ENCODE peak calls at places on chromosome 20, in five cellular contexts. L is HCT116, B is H1, P is GM12878, A is HepG2. X is an unnamed sample.
A peak's percentile ranks its signal among the peaks of the same experiment; 100 is the strongest.

GRCh38 chr20:36112112-36112511 is 42.4 kb upstream of the EPB41L1 start:
- DNase-seq in L (no peak), B (no peak), P (no peak), A (no peak), X (peak; percentile 93)

GRCh38 chr20:58647162-58647813 is 3.8 kb upstream of the STX16 start:
- DNase-seq in L (no peak), B (peak; percentile 19), P (no peak), A (no peak), X (no peak)

GRCh38 chr20:1364106-1364505 is 28.7 kb downstream of the FKBP1A start:
- DNase-seq in L (no peak), B (no peak), P (no peak), A (no peak), X (no peak)

GRCh38 chr20:59961423-59961822 is 3.2 kb downstream of the CDH26 start:
- DNase-seq in L (no peak), B (no peak), P (no peak), A (no peak), X (no peak)

GRCh38 chr20:56967916-56968315 is 298.5 kb downstream of the BMP7 start:
- DNase-seq in L (no peak), B (no peak), P (no peak), A (no peak), X (no peak)

GRCh38 chr20:53818457-53819177 is 225.0 kb upstream of the ZNF217 start:
- DNase-seq in L (no peak), B (no peak), P (no peak), A (no peak), X (no peak)

GRCh38 chr20:2006452-2007381 is 12.9 kb upstream of the PDYN start:
- DNase-seq in L (peak; percentile 19), B (peak; percentile 78), P (no peak), A (peak; percentile 46), X (no peak)

GRCh38 chr20:44728835-44729342 is 13.7 kb downstream of the CCN5 start:
- DNase-seq in L (peak; percentile 87), B (peak; percentile 63), P (no peak), A (no peak), X (peak; percentile 92)

GRCh38 chr20:47273591-47274235 is 82.8 kb downstream of the ZMYND8 start:
- DNase-seq in L (no peak), B (no peak), P (no peak), A (no peak), X (no peak)

GRCh38 chr20:47982574-47983360 is 197.5 kb upstream of the SULF2 start:
- DNase-seq in L (no peak), B (no peak), P (no peak), A (no peak), X (no peak)

GRCh38 chr20:23100021-23100753 is 14.1 kb upstream of the CD93 start:
- DNase-seq in L (no peak), B (no peak), P (no peak), A (no peak), X (no peak)

GRCh38 chr20:33148040-33148439 is 19.9 kb upstream of the BPIFA2 start:
- DNase-seq in L (no peak), B (no peak), P (no peak), A (no peak), X (no peak)

GRCh38 chr20:34312024-34312460 is 8.9 kb upstream of the AHCY start:
- DNase-seq in L (no peak), B (peak; percentile 74), P (no peak), A (no peak), X (no peak)

GRCh38 chr20:32329817-32330554 is 28.1 kb upstream of the ASXL1 start:
- DNase-seq in L (no peak), B (no peak), P (no peak), A (peak; percentile 94), X (peak; percentile 43)

GRCh38 chr20:58577139-58577806 is 62.1 kb upstream of the APCDD1L start:
- DNase-seq in L (no peak), B (no peak), P (no peak), A (no peak), X (no peak)

GRCh38 chr20:44326391-44327159 is 10.3 kb upstream of the R3HDML start:
- DNase-seq in L (no peak), B (peak; percentile 68), P (no peak), A (no peak), X (no peak)

GRCh38 chr20:19070681-19071441 is 141.6 kb upstream of the SLC24A3 start:
- DNase-seq in L (no peak), B (peak; percentile 1), P (peak; percentile 77), A (no peak), X (no peak)

GRCh38 chr20:16385462-16385861 is 187.8 kb downstream of the KIF16B start:
- DNase-seq in L (no peak), B (no peak), P (no peak), A (no peak), X (no peak)

GRCh38 chr20:4813076-4813838 is 91.5 kb downstream of the PRND start:
- DNase-seq in L (no peak), B (no peak), P (peak; percentile 43), A (no peak), X (no peak)

GRCh38 chr20:37267684-37268313 is 6.2 kb upstream of the GHRH start:
- DNase-seq in L (no peak), B (peak; percentile 70), P (no peak), A (no peak), X (no peak)

GRCh38 chr20:48288930-48289507 is 503.7 kb upstream of the SULF2 start:
- DNase-seq in L (no peak), B (no peak), P (no peak), A (peak; percentile 35), X (peak; percentile 27)

GRCh38 chr20:49171928-49172327 is 16.2 kb downstream of the STAU1 start:
- DNase-seq in L (no peak), B (no peak), P (no peak), A (no peak), X (no peak)

GRCh38 chr20:53370345-53370961 is 223.2 kb downstream of the ZNF217 start:
- DNase-seq in L (no peak), B (no peak), P (no peak), A (no peak), X (no peak)

GRCh38 chr20:3313681-3314080 is 74.7 kb upstream of the SLC4A11 start:
- DNase-seq in L (no peak), B (no peak), P (no peak), A (no peak), X (no peak)

GRCh38 chr20:1331801-1332453 is 3.0 kb upstream of the SDCBP2 start:
- DNase-seq in L (no peak), B (peak; percentile 11), P (no peak), A (no peak), X (no peak)

GRCh38 chr20:1633535-1633934 is 13.7 kb upstream of the SIRPB1 start:
- DNase-seq in L (peak; percentile 13), B (no peak), P (no peak), A (peak; percentile 66), X (no peak)

GRCh38 chr20:16132399-16132798 is 440.8 kb downstream of the KIF16B start:
- DNase-seq in L (no peak), B (no peak), P (no peak), A (no peak), X (no peak)

GRCh38 chr20:39676857-39677351 is 714.8 kb downstream of the DHX35 start:
- DNase-seq in L (no peak), B (no peak), P (no peak), A (no peak), X (peak; percentile 18)

GRCh38 chr20:63895886-63896135 is 885 bp downstream of the DNAJC5 start:
- DNase-seq in L (no peak), B (no peak), P (no peak), A (no peak), X (no peak)
- TF ChIP-seq JUND in L (no peak), B (no peak), P (no peak), A (no peak), X (no peak)

GRCh38 chr20:8757146-8757545 is 311.7 kb upstream of the PLCB4 start:
- DNase-seq in L (no peak), B (no peak), P (no peak), A (no peak), X (no peak)
- TF ChIP-seq JUND in L (no peak), B (no peak), P (no peak), A (no peak), X (no peak)

DNA sequence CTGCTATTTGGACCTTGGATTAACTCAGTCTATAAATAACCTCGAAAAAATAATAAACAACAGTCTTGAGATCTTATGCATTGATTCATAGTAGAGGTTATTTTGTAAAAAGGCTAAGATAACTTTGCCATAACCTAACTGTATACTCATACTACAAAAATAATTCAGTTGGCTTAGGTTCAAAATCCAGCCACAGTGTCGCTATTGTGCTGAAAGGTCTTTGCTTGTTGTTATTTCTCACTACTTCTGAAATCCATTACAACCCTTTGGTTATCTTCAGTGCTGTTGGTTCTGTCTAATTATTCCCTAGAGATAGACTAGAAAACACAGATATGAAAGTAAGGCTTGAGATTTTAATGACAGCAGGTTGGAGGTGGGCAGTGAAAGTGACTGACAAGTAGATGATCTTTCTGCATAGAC is 74.4 kb downstream of the MKKS start:
- DNase-seq in L (no peak), B (no peak), P (peak; percentile 51), A (no peak), X (no peak)
- TF ChIP-seq JUND in L (no peak), B (no peak), P (no peak), A (no peak), X (no peak)

GRCh38 chr20:50227506-50227905 is 36.9 kb downstream of the CEBPB start:
- DNase-seq in L (no peak), B (no peak), P (no peak), A (no peak), X (no peak)

GRCh38 chr20:50229156-50229605 is 38.6 kb downstream of the CEBPB start:
- DNase-seq in L (no peak), B (no peak), P (no peak), A (no peak), X (peak; percentile 91)

GRCh38 chr20:50224052-50224451 is 33.4 kb downstream of the CEBPB start:
- DNase-seq in L (no peak), B (no peak), P (no peak), A (no peak), X (no peak)

GRCh38 chr20:50224553-50225255 is 34.1 kb downstream of the CEBPB start:
- DNase-seq in L (no peak), B (no peak), P (no peak), A (no peak), X (no peak)

GRCh38 chr20:50226093-50226974 is 35.7 kb downstream of the CEBPB start:
- DNase-seq in L (no peak), B (no peak), P (no peak), A (no peak), X (no peak)
- TF ChIP-seq JUND in L (no peak), B (no peak), P (no peak), A (no peak), X (no peak)

GRCh38 chr20:25018841-25019240 is 26.3 kb upstream of the APMAP start:
- DNase-seq in L (no peak), B (no peak), P (no peak), A (no peak), X (no peak)
- TF ChIP-seq JUND in L (no peak), B (no peak), P (no peak), A (no peak), X (no peak)

X was measured in T47D.